ENCODE peak calls at places on chromosomes 1 and 21, in seven cellular contexts. Z is psoas muscle, S is right lobe of liver, G is heart right ventricle, M is GM06990, U is hepatocyte, T is endothelial cell of umbilical vein. I is an unnamed sample. For H3K36me3, the result is how much of the 10 kb centered on the place peaks cover.

GRCh38 chr1:151511636-151512215 is 539 bp downstream of the CGN start:
- DNase-seq in Z (no peak), S (peak), G (peak), M (peak), U (peak), T (no peak), I (no peak)

GRCh38 chr1:245874942-245875580 is 632.0 kb downstream of the SMYD3 start:
- DNase-seq in Z (no peak), S (peak), G (peak), M (no peak), U (peak), T (peak), I (peak)

GRCh38 chr1:58933599-58933926 is 149.7 kb upstream of the JUN start:
- DNase-seq in Z (no peak), S (no peak), G (no peak), M (no peak), U (no peak), T (no peak), I (peak)

GRCh38 chr21:39132248-39132647 is 51.0 kb downstream of the PSMG1 start:
- DNase-seq in Z (no peak), S (no peak), G (no peak), M (no peak), U (no peak), T (no peak), I (peak)

GRCh38 chr1:209048961-209049669 is 534.4 kb upstream of the CAMK1G start:
- DNase-seq in Z (no peak), S (no peak), G (no peak), M (no peak), U (no peak), T (no peak), I (no peak)

GRCh38 chr1:190564117-190564516 is 86.5 kb upstream of the BRINP3 start:
- DNase-seq in Z (no peak), S (no peak), G (no peak), M (no peak), U (no peak), T (no peak), I (no peak)

GRCh38 chr1:110607663-110608230 is 1.6 kb upstream of the KCNA2 start:
- DNase-seq in Z (no peak), S (no peak), G (no peak), M (no peak), U (no peak), T (no peak), I (no peak)

GRCh38 chr1:229227298-229227919 is 43.5 kb upstream of the RAB4A start:
- DNase-seq in Z (peak), S (peak), G (peak), M (peak), U (peak), T (peak), I (peak)

GRCh38 chr1:171653796-171654704 is 1.6 kb upstream of the MYOC start:
- DNase-seq in Z (no peak), S (peak), G (peak), M (no peak), U (no peak), T (no peak), I (no peak)

GRCh38 chr1:152886758-152887409 is 8.8 kb downstream of the SMCP start:
- DNase-seq in Z (no peak), S (no peak), G (no peak), M (no peak), U (no peak), T (no peak), I (peak)

GRCh38 chr1:54488065-54488750 is 59.8 kb upstream of the ACOT11 start:
- DNase-seq in Z (peak), S (peak), G (peak), M (peak), U (peak), T (peak), I (peak)

GRCh38 chr1:44664730-44665370 is 9.4 kb downstream of the TMEM53 start:
- DNase-seq in Z (no peak), S (no peak), G (no peak), M (no peak), U (no peak), T (no peak), I (no peak)

GRCh38 chr1:162846256-162847212 is 14.4 kb downstream of the CCDC190 start:
- DNase-seq in Z (no peak), S (no peak), G (no peak), M (no peak), U (no peak), T (no peak), I (peak)

GRCh38 chr1:176938375-176938774 is 226.1 kb downstream of the ASTN1 start:
- DNase-seq in Z (no peak), S (no peak), G (no peak), M (no peak), U (no peak), T (no peak), I (no peak)

GRCh38 chr1:39872698-39873097 is 10.6 kb downstream of the TRIT1 start:
- DNase-seq in Z (no peak), S (no peak), G (no peak), M (no peak), U (no peak), T (no peak), I (no peak)

GRCh38 chr1:190138711-190139110 is 339.0 kb downstream of the BRINP3 start:
- DNase-seq in Z (no peak), S (no peak), G (no peak), M (no peak), U (no peak), T (no peak), I (no peak)

GRCh38 chr1:24501371-24502167 is 1.1 kb upstream of the RCAN3 start:
- DNase-seq in Z (no peak), S (no peak), G (peak), M (no peak), U (peak), T (no peak), I (peak)

GRCh38 chr1:115717541-115717940 is 51.0 kb downstream of the CASQ2 start:
- DNase-seq in Z (peak), S (peak), G (peak), M (no peak), U (peak), T (peak), I (peak)

GRCh38 chr1:202329891-202330290 is 11.8 kb downstream of the UBE2T start:
- DNase-seq in Z (no peak), S (no peak), G (no peak), M (no peak), U (no peak), T (no peak), I (no peak)

GRCh38 chr1:43439781-43440180 is 13.9 kb downstream of the HYI start:
- DNase-seq in Z (no peak), S (peak), G (no peak), M (no peak), U (no peak), T (no peak), I (no peak)

GRCh38 chr1:110606784-110607662 is 865 bp upstream of the KCNA2 start:
- DNase-seq in Z (no peak), S (no peak), G (no peak), M (peak), U (peak), T (peak), I (no peak)

GRCh38 chr1:66360285-66360724 is 173.6 kb upstream of the SGIP1 start:
- DNase-seq in Z (no peak), S (no peak), G (no peak), M (no peak), U (no peak), T (no peak), I (no peak)

GRCh38 chr1:78840447-78841251 is 165.9 kb downstream of the ADGRL4 start:
- DNase-seq in Z (no peak), S (no peak), G (peak), M (no peak), U (peak), T (peak), I (peak)

GRCh38 chr21:41611966-41612606 is 104.1 kb upstream of the TMPRSS2 start:
- DNase-seq in Z (no peak), S (no peak), G (no peak), M (no peak), U (peak), T (no peak), I (peak)

GRCh38 chr1:177571076-177571475 is 398.8 kb downstream of the SEC16B start:
- DNase-seq in Z (no peak), S (no peak), G (no peak), M (no peak), U (no peak), T (no peak), I (no peak)

GRCh38 chr21:42313501-42313969 is 1.7 kb downstream of the TFF3 start:
- DNase-seq in Z (no peak), S (no peak), G (no peak), M (no peak), U (no peak), T (no peak), I (no peak)

GRCh38 chr1:147723691-147724323 is 36.6 kb downstream of the GJA5 start:
- DNase-seq in Z (no peak), S (peak), G (peak), M (no peak), U (peak), T (peak), I (peak)

GRCh38 chr1:211589782-211590721 is 11.1 kb upstream of the SLC30A1 start:
- DNase-seq in Z (peak), S (peak), G (peak), M (no peak), U (no peak), T (no peak), I (peak)

GRCh38 chr1:113058861-113059441 is 14.0 kb upstream of the LRIG2 start:
- DNase-seq in Z (no peak), S (no peak), G (no peak), M (no peak), U (no peak), T (peak), I (no peak)

GRCh38 chr1:228236744-228237143 is 28.9 kb downstream of the OBSCN start:
- DNase-seq in Z (peak), S (no peak), G (peak), M (no peak), U (peak), T (peak), I (peak)

GRCh38 chr1:234962340-234962989 is 166.2 kb downstream of the TOMM20 start:
- DNase-seq in Z (no peak), S (no peak), G (peak), M (peak), U (peak), T (no peak), I (peak)

GRCh38 chr1:5125208-5125607 is 470.8 kb downstream of the AJAP1 start:
- DNase-seq in Z (no peak), S (no peak), G (no peak), M (no peak), U (no peak), T (no peak), I (no peak)

GRCh38 chr1:147750618-147751217 is 9.7 kb downstream of the GJA5 start:
- DNase-seq in Z (no peak), S (no peak), G (no peak), M (no peak), U (no peak), T (no peak), I (no peak)

GRCh38 chr1:176073524-176074157 is 133.4 kb downstream of the COP1 start:
- DNase-seq in Z (no peak), S (no peak), G (peak), M (no peak), U (peak), T (peak), I (peak)

GRCh38 chr1:203121186-203122015 is 6.1 kb upstream of the ADORA1 start:
- DNase-seq in Z (no peak), S (no peak), G (no peak), M (no peak), U (no peak), T (no peak), I (no peak)

GRCh38 chr1:17228619-17229018 is 20.3 kb upstream of the PADI3 start:
- DNase-seq in Z (no peak), S (no peak), G (no peak), M (no peak), U (no peak), T (no peak), I (no peak)

DNA sequence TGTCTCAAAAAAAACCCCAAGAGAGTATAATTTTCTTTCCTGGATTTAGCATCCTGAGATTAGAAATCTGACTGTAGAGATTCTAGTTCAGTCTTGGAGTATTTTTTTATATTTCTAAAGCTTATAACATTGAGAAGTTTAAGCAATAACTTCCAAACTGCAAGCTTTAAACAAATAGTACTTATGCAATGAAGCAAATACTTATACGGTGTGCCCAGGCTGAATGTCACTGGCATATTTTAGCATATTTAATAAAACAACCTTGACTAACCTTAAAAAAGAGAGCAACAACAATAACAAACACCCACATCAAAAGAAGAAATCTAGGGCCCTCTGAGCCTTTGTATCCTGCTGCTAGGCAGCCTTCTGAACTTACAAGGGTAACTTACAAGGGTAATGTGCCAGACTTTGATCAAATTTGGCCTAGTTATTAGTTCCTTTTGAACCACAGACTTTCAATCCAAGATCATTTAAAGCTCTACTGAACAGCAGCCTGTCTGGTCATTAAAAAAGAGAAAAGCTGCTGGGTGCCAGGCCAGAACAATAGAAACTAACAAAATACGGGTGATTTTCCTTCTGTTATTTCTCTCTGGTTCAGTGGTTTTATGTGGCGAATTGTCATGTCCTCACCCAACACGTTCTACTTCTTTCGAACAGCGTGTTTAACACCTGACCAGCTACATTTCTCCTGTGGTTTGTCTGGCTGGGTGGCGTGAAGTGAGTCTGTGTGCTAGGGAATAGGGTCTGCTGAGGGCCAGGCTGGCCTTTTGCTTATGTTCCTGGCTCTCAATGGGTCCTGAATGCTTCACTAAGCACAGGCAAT is 16.2 kb downstream of the MTOR start:
- DNase-seq in Z (no peak), S (no peak), G (no peak), M (no peak), U (no peak), T (no peak), I (no peak)
- H3K36me3 ChIP-seq in Z (half or more), S (under half), G (half or more), M (under half), U (under half), T (under half), I (under half)

DNA sequence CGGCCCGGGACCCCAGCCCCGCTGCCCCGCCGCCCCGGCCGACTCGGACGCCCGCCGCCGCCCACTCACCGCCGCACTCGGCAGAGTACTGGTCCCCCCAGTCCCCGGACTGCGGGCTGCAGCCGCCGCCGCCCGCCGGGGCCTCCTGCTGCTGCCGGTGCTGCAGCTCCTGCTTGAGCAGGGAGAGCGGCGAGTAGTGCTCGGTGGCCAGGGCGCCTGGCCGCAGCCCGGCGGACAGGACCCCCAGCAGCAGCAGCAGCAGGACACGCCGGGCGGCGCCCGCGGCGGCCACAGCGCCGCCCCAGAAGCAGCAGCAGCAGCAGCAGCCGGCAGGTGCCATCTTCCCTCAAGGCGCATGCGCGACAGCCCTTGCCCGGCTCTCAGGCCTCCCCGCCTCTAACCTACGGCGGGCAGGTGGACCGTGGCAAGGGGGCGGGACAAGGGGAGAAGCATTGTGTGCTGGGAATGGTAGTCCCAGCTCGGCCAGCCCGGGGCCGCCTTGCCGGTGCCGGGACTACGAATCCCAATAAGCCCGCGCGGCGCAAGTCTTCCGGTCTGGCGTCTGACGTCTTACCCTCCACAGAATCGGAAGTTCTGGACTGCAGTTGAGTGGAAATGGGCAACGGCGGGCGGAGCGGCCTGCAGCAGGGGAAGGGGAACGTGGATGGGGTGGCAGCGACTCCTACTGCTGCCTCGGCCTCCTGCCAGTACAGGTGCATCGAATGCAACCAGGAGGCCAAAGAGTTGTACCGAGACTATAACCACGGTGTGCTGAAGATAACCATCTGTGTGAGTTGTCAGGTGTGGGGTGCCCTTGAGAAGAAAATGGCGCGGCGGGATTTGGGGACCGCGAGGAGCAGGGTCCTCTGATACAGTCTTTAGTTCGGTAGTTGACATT is at the start of the genes ARV1 and TTC13:
- DNase-seq in Z (peak), S (peak), G (peak), M (peak), U (peak), T (peak), I (peak)
- TF ChIP-seq CTCF in Z (peak), S (peak), G (no peak), M (peak), U (peak), T (peak), I (peak)

DNA sequence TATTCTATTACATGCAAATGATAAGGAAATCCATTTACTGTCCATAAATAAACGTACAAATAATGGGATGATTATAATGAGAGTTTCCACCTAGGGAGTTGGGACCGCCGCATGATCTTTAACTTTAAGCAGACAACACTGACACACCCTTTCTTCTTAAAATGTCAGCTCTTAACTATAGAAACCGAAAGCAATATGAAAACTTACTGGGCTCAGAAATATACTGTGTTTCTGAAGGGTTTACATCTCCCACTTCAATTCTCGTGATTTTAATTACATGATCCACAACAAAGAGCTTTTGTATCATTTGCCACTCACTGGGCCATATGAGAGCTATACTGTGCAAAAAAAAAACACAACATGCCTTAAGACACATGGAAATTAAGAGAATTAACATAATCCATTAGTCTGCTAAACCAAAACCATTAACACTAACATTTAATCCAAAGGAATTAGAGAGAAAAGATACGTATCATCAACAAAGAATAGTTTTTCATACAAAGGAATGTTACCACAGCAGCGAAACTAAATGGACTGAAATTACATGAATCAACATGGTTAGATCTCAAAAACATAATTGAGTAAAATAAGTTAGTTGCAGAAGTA is 35.0 kb upstream of the RAP1GAP start:
- DNase-seq in Z (no peak), S (no peak), G (no peak), M (no peak), U (no peak), T (no peak), I (no peak)
- H3K36me3 ChIP-seq in Z (half or more), S (under half), G (half or more), M (under half), U (under half), T (under half), I (under half)

DNA sequence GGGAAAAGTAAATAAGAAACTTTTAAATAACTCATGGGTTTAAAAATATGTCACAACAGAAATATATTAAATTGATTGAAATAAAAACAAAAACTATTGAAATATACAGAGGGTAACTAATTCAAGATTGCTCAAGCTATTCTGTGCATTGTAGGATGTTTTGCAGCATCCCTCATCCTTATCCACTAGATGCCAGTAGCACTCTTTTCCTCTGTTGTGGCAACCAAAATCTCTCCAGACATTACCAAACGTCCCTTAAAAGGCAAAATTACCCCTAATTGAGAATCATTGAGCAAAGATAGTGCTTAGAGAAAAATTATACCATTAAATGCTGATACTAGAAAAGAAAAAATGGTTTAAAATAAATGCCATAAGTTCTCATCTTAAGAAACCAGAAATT is 682.6 kb downstream of the RWDD3 start:
- DNase-seq in Z (no peak), S (no peak), G (no peak), M (no peak), U (no peak), T (peak), I (peak)
- TF ChIP-seq CTCF in Z (no peak), S (peak), G (no peak), M (no peak), U (peak), T (peak), I (peak)

DNA sequence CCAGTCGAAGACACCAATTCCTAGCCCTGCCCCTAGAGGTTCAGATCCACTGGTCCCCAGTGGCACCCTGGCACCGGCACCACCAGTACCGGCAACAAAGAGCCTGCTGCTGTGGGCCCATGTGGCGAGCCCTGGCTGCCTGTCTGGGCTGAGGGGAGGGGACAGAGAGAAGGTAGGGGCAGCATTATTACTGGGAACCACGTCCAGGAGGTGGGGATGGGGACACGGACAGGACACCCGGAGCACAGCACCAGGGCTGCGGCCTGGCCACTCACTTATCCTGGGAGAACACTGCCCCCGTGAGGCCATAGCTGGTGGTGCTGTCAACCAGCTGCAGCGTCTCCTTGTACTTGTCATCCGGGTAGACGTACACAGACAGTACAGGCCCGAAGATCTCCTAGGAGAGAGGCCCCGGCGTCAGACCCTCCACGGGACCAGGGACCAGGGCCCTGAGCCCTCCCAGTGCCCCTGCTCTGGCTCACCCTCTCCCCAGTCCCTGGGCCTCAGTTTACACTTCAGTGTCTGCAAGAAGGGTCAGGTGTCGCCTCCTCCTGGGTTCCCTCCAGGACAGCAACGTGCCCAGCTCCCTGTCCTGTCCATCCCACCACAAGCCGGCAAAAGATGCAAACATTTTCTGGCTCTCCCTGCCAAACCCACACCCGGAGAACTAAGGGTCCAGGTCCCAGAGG is 15.8 kb upstream of the TAS1R2 start:
- DNase-seq in Z (peak), S (peak), G (peak), M (peak), U (peak), T (peak), I (peak)
- H3K36me3 ChIP-seq in Z (half or more), S (under half), G (under half), M (under half), U (under half), T (under half), I (under half)

I was measured in bronchial epithelial cell.